ENCODE peak calls at places on chromosome 5, in eight cellular contexts. M, X, E, D, H, G, I and R are unnamed samples.

GRCh38 chr5:107104774-107105050 is 566.0 kb downstream of the EFNA5 start:
- DNase-seq in X (no peak), M (no peak), G (no peak), I (peak), H (no peak), D (peak), E (no peak), R (peak)

GRCh38 chr5:141359790-141360426 is at the start of gene PCDHGB2:
- DNase-seq in M (no peak), X (peak), D (peak), E (no peak), G (peak), I (no peak), H (no peak), R (no peak)

GRCh38 chr5:86917117-86917579 is 299.4 kb downstream of the COX7C start:
- DNase-seq in D (peak), I (peak), M (no peak), X (peak), E (no peak), G (peak), H (no peak), R (peak)

GRCh38 chr5:154384480-154385235 is 61.1 kb upstream of the SAP30L start:
- DNase-seq in E (no peak), X (no peak), I (no peak), H (no peak), D (no peak), M (no peak), G (no peak), R (no peak)

GRCh38 chr5:167900521-167900920 is 390.9 kb upstream of the WWC1 start:
- DNase-seq in D (no peak), I (no peak), H (no peak), G (no peak), X (no peak), E (no peak), M (no peak), R (no peak)

GRCh38 chr5:26278078-26278477 is 760.3 kb downstream of the CDH9 start:
- DNase-seq in H (no peak), I (no peak), E (no peak), M (no peak), D (no peak), G (no peak), X (no peak), R (no peak)

GRCh38 chr5:132426525-132427138 is 57.1 kb downstream of the SLC22A5 start:
- DNase-seq in G (no peak), X (peak), E (peak), I (peak), H (peak), D (peak), M (peak), R (peak)

GRCh38 chr5:160317447-160317846 is 5.1 kb upstream of the CCNJL start:
- DNase-seq in M (no peak), X (no peak), E (no peak), I (no peak), H (no peak), G (no peak), D (no peak), R (no peak)

GRCh38 chr5:21049900-21050299 is 1061.9 kb upstream of the CDH18 start:
- DNase-seq in M (no peak), H (no peak), E (no peak), D (peak), G (no peak), X (no peak), I (no peak), R (no peak)

GRCh38 chr5:168114444-168115017 is 176.9 kb upstream of the WWC1 start:
- DNase-seq in X (peak), D (peak), H (no peak), G (peak), E (peak), M (no peak), I (peak), R (peak)

GRCh38 chr5:56588636-56589485 is 226.5 kb upstream of the MAP3K1 start:
- DNase-seq in X (peak), G (peak), D (no peak), M (peak), E (no peak), H (peak), I (no peak), R (no peak)

GRCh38 chr5:42951847-42952411 is 88.2 kb downstream of the ANXA2R start:
- DNase-seq in D (peak), X (no peak), H (peak), I (no peak), M (peak), E (no peak), G (no peak), R (no peak)

GRCh38 chr5:60196382-60197113 is 303.0 kb upstream of the PDE4D start:
- DNase-seq in D (peak), G (no peak), E (no peak), I (peak), M (no peak), X (peak), H (no peak), R (peak)

GRCh38 chr5:40071870-40072269 is 607.8 kb upstream of the PTGER4 start:
- DNase-seq in M (no peak), E (no peak), I (no peak), D (peak), X (no peak), H (no peak), G (no peak), R (no peak)

GRCh38 chr5:141657937-141658545 is 6.8 kb upstream of the FCHSD1 start:
- DNase-seq in G (no peak), E (no peak), I (no peak), M (no peak), H (no peak), X (peak), D (peak), R (no peak)

GRCh38 chr5:147534172-147534951 is 24.5 kb upstream of the DPYSL3 start:
- DNase-seq in M (no peak), I (no peak), G (no peak), D (peak), H (no peak), E (no peak), X (no peak), R (no peak)

GRCh38 chr5:158384535-158385421 is 525.8 kb upstream of the CLINT1 start:
- DNase-seq in I (no peak), D (peak), G (no peak), X (peak), H (no peak), M (no peak), E (peak), R (no peak)

DNA sequence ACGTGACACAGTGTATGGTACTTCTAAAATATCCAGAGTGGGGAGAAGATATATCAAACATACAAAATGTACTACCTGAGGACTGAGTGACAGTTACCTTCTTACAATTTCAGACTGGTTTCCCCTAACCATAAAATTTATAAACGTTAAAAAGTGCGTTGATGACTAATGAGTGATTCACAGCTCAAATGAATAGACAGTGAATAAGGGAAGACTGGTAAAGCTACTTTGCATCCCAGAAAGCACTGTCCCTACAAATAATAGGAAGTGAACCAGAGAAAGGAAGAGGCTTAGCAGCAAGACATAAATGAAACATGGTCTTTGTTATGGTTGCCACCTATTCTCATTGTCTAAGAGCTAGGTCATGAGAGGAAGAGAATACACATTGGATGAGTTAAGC is 849.1 kb downstream of the TAF11L14 start:
- DNase-seq in G (no peak), M (no peak), H (no peak), D (no peak), X (no peak), I (no peak), E (no peak), R (no peak)
- TF ChIP-seq CTCF in G (no peak), M (no peak), H (no peak), D (no peak), X (no peak), I (no peak), E (no peak), R (no peak)

DNA sequence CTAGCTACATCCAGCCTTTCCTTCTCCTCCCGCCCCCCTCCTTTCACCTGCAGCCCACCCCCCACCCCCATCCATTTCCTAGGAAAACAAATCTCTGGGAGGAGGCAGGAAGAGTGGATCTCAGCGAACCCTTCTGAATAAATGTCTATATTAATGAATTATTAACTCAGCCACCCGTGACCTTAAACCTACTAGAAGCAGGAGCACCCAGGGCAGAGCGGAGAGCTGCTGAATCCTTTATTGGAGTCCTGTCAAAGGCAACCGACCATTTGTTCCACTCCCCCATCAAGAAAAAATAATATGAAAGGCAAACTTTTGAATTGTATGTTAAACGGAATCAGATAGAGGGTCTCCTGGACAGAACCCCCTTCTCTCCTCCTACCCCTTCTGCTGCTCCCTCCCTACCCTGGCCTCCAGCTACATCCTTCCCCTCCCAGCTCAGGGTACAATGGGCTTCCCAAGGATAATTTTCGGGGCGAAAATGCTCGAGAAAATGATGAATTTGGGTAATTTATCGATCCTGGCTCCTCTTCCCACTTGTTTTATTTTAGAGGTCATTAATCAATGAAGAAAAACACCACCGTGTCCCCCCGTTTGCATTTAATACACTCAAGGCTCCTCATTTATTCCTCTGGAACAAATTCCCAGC is 3.3 kb upstream of the PRDM6 start:
- DNase-seq in D (no peak), I (no peak), G (no peak), H (no peak), M (no peak), X (no peak), E (no peak), R (no peak)
- TF ChIP-seq CTCF in D (no peak), I (no peak), G (no peak), H (no peak), M (no peak), X (no peak), E (no peak), R (no peak)

GRCh38 chr5:30324083-30324482 is 869.4 kb upstream of the CDH6 start:
- DNase-seq in I (no peak), X (no peak), D (no peak), G (peak), E (no peak), M (no peak), H (no peak), R (no peak)
- TF ChIP-seq CTCF in I (no peak), X (no peak), D (no peak), G (no peak), E (no peak), M (no peak), H (no peak), R (no peak)

DNA sequence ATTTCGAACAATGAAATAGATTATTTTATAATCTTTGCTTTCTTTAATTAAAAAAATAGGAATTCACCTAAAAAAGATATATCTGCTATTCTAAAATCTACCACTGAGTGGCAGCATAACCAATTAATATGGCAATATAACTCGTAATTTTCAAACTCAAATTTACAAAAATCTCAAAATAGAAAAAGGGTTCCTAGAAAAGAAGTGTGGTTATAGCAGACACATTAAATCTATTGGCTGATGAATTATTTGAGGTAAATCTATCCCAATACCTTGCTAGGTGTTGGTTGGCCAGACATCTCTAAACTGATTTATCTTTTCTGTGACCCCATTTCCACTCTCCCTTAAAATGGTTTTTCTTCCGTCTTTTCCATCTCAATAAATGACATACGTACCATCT is 30.2 kb upstream of the NRG2 start:
- DNase-seq in G (no peak), I (no peak), D (peak), E (no peak), M (no peak), X (peak), H (no peak), R (peak)
- TF ChIP-seq CTCF in G (peak), I (peak), D (peak), E (no peak), M (peak), X (no peak), H (peak), R (peak)

GRCh38 chr5:124790261-124790894 is 43.9 kb upstream of the ZNF608 start:
- DNase-seq in G (no peak), I (no peak), E (no peak), X (no peak), D (peak), H (no peak), M (no peak), R (peak)
- TF ChIP-seq CTCF in G (no peak), I (no peak), E (no peak), X (no peak), D (no peak), H (no peak), M (no peak), R (no peak)

GRCh38 chr5:7388553-7388952 is 7.4 kb upstream of the ADCY2 start:
- DNase-seq in I (no peak), G (no peak), X (no peak), M (no peak), E (no peak), D (no peak), H (no peak), R (no peak)

GRCh38 chr5:7392401-7393024 is 3.4 kb upstream of the ADCY2 start:
- DNase-seq in D (peak), X (peak), G (peak), I (peak), M (peak), E (no peak), H (no peak), R (peak)

GRCh38 chr5:7393921-7394799 is 1.8 kb upstream of the ADCY2 start:
- DNase-seq in X (no peak), E (no peak), I (no peak), H (no peak), G (no peak), D (no peak), M (no peak), R (no peak)

GRCh38 chr5:7391688-7392400 is 4.1 kb upstream of the ADCY2 start:
- DNase-seq in M (no peak), E (no peak), H (no peak), D (no peak), X (no peak), I (no peak), G (no peak), R (no peak)

GRCh38 chr5:7391215-7391614 is 4.7 kb upstream of the ADCY2 start:
- DNase-seq in D (no peak), I (peak), H (no peak), X (no peak), G (no peak), M (no peak), E (no peak), R (peak)
- TF ChIP-seq CTCF in D (no peak), I (no peak), H (no peak), X (no peak), G (no peak), M (no peak), E (no peak), R (no peak)

GRCh38 chr5:54904425-54904824 is 81.0 kb downstream of the ESM1 start:
- DNase-seq in I (peak), E (no peak), D (peak), X (peak), H (no peak), G (peak), M (no peak), R (peak)
- TF ChIP-seq CTCF in I (no peak), E (no peak), D (peak), X (peak), H (no peak), G (peak), M (no peak), R (peak)

GRCh38 chr5:180116077-180116375 is 44.5 kb upstream of the RNF130 start:
- DNase-seq in H (no peak), D (no peak), I (no peak), E (no peak), X (no peak), G (no peak), M (no peak), R (no peak)

GRCh38 chr5:180118391-180118791 is 46.8 kb upstream of the RNF130 start:
- DNase-seq in X (no peak), D (no peak), I (no peak), E (no peak), H (no peak), G (peak), M (no peak), R (no peak)

GRCh38 chr5:180115326-180116076 is 43.9 kb upstream of the RNF130 start:
- DNase-seq in G (no peak), I (no peak), H (no peak), D (no peak), E (no peak), X (no peak), M (no peak), R (no peak)

GRCh38 chr5:180117378-180117725 is 45.8 kb upstream of the RNF130 start:
- DNase-seq in M (no peak), G (no peak), I (no peak), X (no peak), D (no peak), E (no peak), H (no peak), R (no peak)

DNA sequence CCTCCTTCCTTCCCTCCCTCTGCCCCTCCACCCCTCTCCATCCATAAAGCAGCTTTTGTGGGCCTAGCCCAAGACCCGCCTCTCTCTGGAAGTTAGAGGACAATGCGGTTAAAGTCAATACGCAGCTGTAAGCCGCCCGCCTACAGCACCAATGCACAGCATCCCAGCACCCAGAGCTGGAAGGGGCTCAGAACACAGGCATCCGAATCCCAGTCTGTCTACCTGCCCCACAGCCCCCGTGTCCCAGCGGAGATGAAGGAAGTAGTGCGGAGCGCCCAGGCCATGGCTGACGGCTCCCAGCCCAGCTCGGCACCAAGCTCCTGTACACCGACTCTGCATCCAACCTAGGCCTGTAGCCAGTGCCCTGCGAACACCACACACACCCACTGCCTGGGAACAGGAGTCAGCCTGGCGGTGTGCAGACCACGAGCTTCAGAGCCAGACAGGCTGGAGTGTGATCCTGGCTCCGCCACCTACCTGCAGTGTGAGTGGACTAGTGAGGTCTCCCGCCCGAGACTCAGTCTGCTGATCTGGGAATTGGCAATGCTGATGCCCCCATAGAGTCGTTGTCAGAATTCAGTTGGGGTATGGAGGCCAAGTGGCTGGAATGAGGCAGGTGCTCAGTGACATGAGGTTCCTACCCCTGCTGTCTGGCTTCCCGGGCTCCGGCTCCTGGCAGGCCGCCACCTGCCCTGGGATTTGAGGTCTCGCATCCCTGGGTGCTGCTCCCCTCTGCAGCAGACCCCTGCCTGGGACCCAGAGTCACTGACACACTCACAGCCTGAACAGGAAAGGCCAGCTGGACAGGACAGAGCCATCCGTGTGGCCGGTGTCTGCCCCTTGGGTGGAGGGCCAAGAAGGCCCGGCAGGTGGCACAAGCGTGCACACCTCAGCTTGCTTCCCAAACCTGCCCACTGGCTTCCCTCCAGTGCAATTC is 45.1 kb upstream of the RNF130 start:
- DNase-seq in G (no peak), H (no peak), X (no peak), M (no peak), I (peak), D (no peak), E (no peak), R (no peak)
- TF ChIP-seq CTCF in G (no peak), H (no peak), X (no peak), M (no peak), I (peak), D (no peak), E (peak), R (no peak)